ENCODE peak calls at places on chromosomes 7 and 10, in seven cellular contexts. X, P, W, G, N, F and O are unnamed samples.

GRCh38 chr7:29154076-29154475 is 7.7 kb upstream of the CPVL start:
- DNase-seq in F (no peak), X (no peak), W (peak; percentile 72), P (no peak), N (no peak), G (no peak), O (no peak)

GRCh38 chr7:47792521-47793121 is 155.6 kb downstream of the PKD1L1 start:
- DNase-seq in X (no peak), N (no peak), G (peak; percentile 21), P (no peak), F (no peak), W (no peak), O (no peak)

GRCh38 chr7:15977663-15978062 is 291.2 kb upstream of the MEOX2 start:
- DNase-seq in X (no peak), G (no peak), W (no peak), F (no peak), P (no peak), N (no peak), O (no peak)

GRCh38 chr7:73827568-73828106 is 3.2 kb upstream of the CLDN4 start:
- DNase-seq in W (peak; percentile 49), N (peak; percentile 90), X (no peak), P (no peak), G (no peak), F (no peak), O (no peak)

GRCh38 chr10:26557641-26558014 is 119.5 kb downstream of the APBB1IP start:
- DNase-seq in W (no peak), N (no peak), P (peak; percentile 44), F (no peak), X (no peak), G (no peak), O (no peak)

GRCh38 chr7:93910076-93910994 is 4.0 kb downstream of the GNGT1 start:
- DNase-seq in P (no peak), W (no peak), F (no peak), X (no peak), N (no peak), G (no peak), O (no peak)

GRCh38 chr7:85828654-85829053 is 641.8 kb upstream of the SEMA3D start:
- DNase-seq in X (no peak), G (no peak), N (no peak), W (no peak), F (no peak), P (peak; percentile 0), O (no peak)

GRCh38 chr7:36301914-36302771 is 87.5 kb upstream of the ANLN start:
- DNase-seq in F (no peak), G (no peak), P (no peak), X (peak; percentile 28), N (no peak), W (no peak), O (no peak)

GRCh38 chr7:17401806-17402627 is 103.6 kb downstream of the AHR start:
- DNase-seq in W (no peak), F (no peak), N (no peak), P (no peak), X (no peak), G (peak; percentile 63), O (no peak)

GRCh38 chr10:15321431-15322321 is 49.4 kb downstream of the FAM171A1 start:
- DNase-seq in X (no peak), P (no peak), G (no peak), W (no peak), F (no peak), N (no peak), O (no peak)

GRCh38 chr7:2934211-2934731 is 90.2 kb upstream of the GNA12 start:
- DNase-seq in N (peak; percentile 40), F (no peak), P (peak; percentile 77), W (no peak), G (no peak), X (peak; percentile 79), O (no peak)

GRCh38 chr10:36303896-36304295 is 661.8 kb upstream of the FZD8 start:
- DNase-seq in P (no peak), X (no peak), W (no peak), G (no peak), N (no peak), F (no peak), O (no peak)

GRCh38 chr7:132783824-132784223 is 207.6 kb upstream of the PLXNA4 start:
- DNase-seq in W (no peak), N (no peak), P (peak; percentile 65), G (no peak), F (no peak), X (no peak), O (no peak)

GRCh38 chr7:150766334-150766709 is 29.1 kb downstream of the GIMAP5 start:
- DNase-seq in P (no peak), X (no peak), F (no peak), G (no peak), N (no peak), W (no peak), O (no peak)

GRCh38 chr10:75940742-75941141 is 509.3 kb downstream of the LRMDA start:
- DNase-seq in F (no peak), N (no peak), W (no peak), X (no peak), P (no peak), G (no peak), O (no peak)

GRCh38 chr7:155884225-155885161 is 72.2 kb upstream of the SHH start:
- DNase-seq in N (peak; percentile 19), W (no peak), P (no peak), F (no peak), G (no peak), X (no peak), O (no peak)

GRCh38 chr10:129959544-129960492 is 4.3 kb downstream of the EBF3 start:
- DNase-seq in G (no peak), X (no peak), N (no peak), W (no peak), F (no peak), P (no peak), O (no peak)

GRCh38 chr10:71974489-71975011 is 10.4 kb downstream of the CHST3 start:
- DNase-seq in F (no peak), X (peak; percentile 85), W (no peak), P (peak; percentile 75), N (no peak), G (no peak), O (no peak)

GRCh38 chr10:19628767-19629443 is 187.3 kb upstream of the PLXDC2 start:
- DNase-seq in N (no peak), P (no peak), G (no peak), X (no peak), W (no peak), F (no peak), O (no peak)

GRCh38 chr10:43126759-43127424 is 11.4 kb upstream of the CSGALNACT2 start:
- DNase-seq in F (no peak), P (no peak), N (no peak), W (no peak), X (no peak), G (no peak), O (no peak)

GRCh38 chr7:137962875-137963507 is 38.9 kb downstream of the CREB3L2 start:
- DNase-seq in N (no peak), G (no peak), W (no peak), P (no peak), X (no peak), F (no peak), O (no peak)

GRCh38 chr7:40502359-40502758 is 367.6 kb downstream of the SUGCT start:
- DNase-seq in N (no peak), G (no peak), X (no peak), P (no peak), W (no peak), F (no peak), O (no peak)

GRCh38 chr10:78915331-78915626 is 153.5 kb upstream of the ZMIZ1 start:
- DNase-seq in P (no peak), G (no peak), W (no peak), X (no peak), N (no peak), F (no peak), O (no peak)

GRCh38 chr10:49594594-49594993 is 15.5 kb upstream of the SLC18A3 start:
- DNase-seq in W (peak; percentile 44), P (peak; percentile 80), G (peak; percentile 57), X (no peak), F (peak; percentile 11), N (peak; percentile 65), O (no peak)

GRCh38 chr10:2968401-2968800 is 98.9 kb upstream of the PFKP start:
- DNase-seq in G (no peak), N (no peak), X (no peak), P (no peak), F (no peak), W (no peak), O (no peak)

GRCh38 chr7:91459539-91459938 is 195.3 kb downstream of the FZD1 start:
- DNase-seq in G (no peak), P (no peak), W (no peak), F (no peak), X (no peak), N (no peak), O (no peak)

GRCh38 chr10:105138287-105138854 is 497.3 kb downstream of the SORCS3 start:
- DNase-seq in X (no peak), W (no peak), P (no peak), F (no peak), G (no peak), N (no peak), O (no peak)

GRCh38 chr7:36658603-36659516 is 65.4 kb downstream of the AOAH start:
- DNase-seq in G (no peak), W (no peak), P (peak; percentile 56), N (peak; percentile 60), X (no peak), F (no peak), O (no peak)

GRCh38 chr10:123570898-123571515 is 95.1 kb upstream of the GPR26 start:
- DNase-seq in P (no peak), G (no peak), W (no peak), X (no peak), N (no peak), F (no peak), O (no peak)

GRCh38 chr7:16975712-16976111 is 93.9 kb upstream of the AGR3 start:
- DNase-seq in P (no peak), F (no peak), G (peak; percentile 77), N (no peak), X (no peak), W (no peak), O (no peak)

GRCh38 chr7:107948645-107949442 is 54.1 kb downstream of the LAMB1 start:
- DNase-seq in G (no peak), W (no peak), X (no peak), F (no peak), P (peak; percentile 51), N (no peak), O (no peak)

GRCh38 chr7:111829221-111829620 is 266.9 kb upstream of the IMMP2L start:
- DNase-seq in N (no peak), F (no peak), G (no peak), P (no peak), W (no peak), X (no peak), O (no peak)